ENCODE peak calls at places on chromosome 14, in seven cellular contexts. R, F, Z, D, J, W and Q are unnamed samples.

GRCh38 chr14:58812050-58812690 is 174.4 kb downstream of the DACT1 start:
- DNase-seq in Z (no peak), J (no peak), W (no peak), F (no peak), R (no peak), D (peak), Q (no peak)

GRCh38 chr14:88551094-88551870 is 3.5 kb downstream of the PTPN21 start:
- DNase-seq in F (peak), D (peak), W (no peak), J (no peak), Z (no peak), R (peak), Q (peak)

GRCh38 chr14:39469094-39469710 is 37.0 kb upstream of the FBXO33 start:
- DNase-seq in R (peak), D (no peak), J (peak), Z (no peak), W (peak), F (no peak), Q (no peak)

GRCh38 chr14:75724414-75725204 is 63.6 kb downstream of the TTLL5 start:
- DNase-seq in W (no peak), J (no peak), R (no peak), Z (no peak), F (no peak), D (no peak), Q (no peak)

GRCh38 chr14:60553855-60554254 is 44.9 kb downstream of the SIX6 start:
- DNase-seq in J (no peak), D (no peak), Z (no peak), W (no peak), F (no peak), R (no peak), Q (no peak)

GRCh38 chr14:68787235-68787727 is 5.6 kb downstream of the ZFP36L1 start:
- DNase-seq in W (no peak), D (no peak), F (no peak), R (peak), Z (no peak), J (no peak), Q (no peak)

GRCh38 chr14:58298477-58298879 is at the start of gene ARID4A:
- DNase-seq in W (no peak), J (no peak), Z (no peak), F (no peak), D (no peak), R (no peak), Q (no peak)

GRCh38 chr14:69749956-69750355 is 17.0 kb upstream of the SRSF5 start:
- DNase-seq in D (no peak), R (no peak), W (no peak), F (no peak), Z (peak), J (peak), Q (no peak)

GRCh38 chr14:49479432-49479831 is 106.7 kb downstream of the RPS29 start:
- DNase-seq in W (no peak), D (no peak), R (no peak), F (no peak), Z (no peak), J (peak), Q (peak)

GRCh38 chr14:51139221-51139681 is 44.3 kb upstream of the TRIM9 start:
- DNase-seq in Z (no peak), W (no peak), J (no peak), F (no peak), R (no peak), D (no peak), Q (no peak)

GRCh38 chr14:75489480-75489837 is 32.8 kb upstream of the BATF start:
- DNase-seq in J (no peak), F (no peak), Z (no peak), D (no peak), W (no peak), R (no peak), Q (no peak)

GRCh38 chr14:72515779-72516770 is 377.8 kb downstream of the DPF3 start:
- DNase-seq in R (no peak), J (no peak), F (no peak), Z (no peak), D (no peak), W (no peak), Q (no peak)

GRCh38 chr14:91377700-91378652 is 39.6 kb downstream of the CCDC88C start:
- DNase-seq in J (no peak), R (no peak), Z (no peak), D (peak), F (no peak), W (no peak), Q (no peak)

GRCh38 chr14:56814468-56815074 is 4.3 kb upstream of the OTX2 start:
- DNase-seq in W (no peak), R (no peak), Z (no peak), J (no peak), D (no peak), F (no peak), Q (no peak)

GRCh38 chr14:56760164-56760914 is 49.9 kb downstream of the OTX2 start:
- DNase-seq in Z (no peak), W (no peak), R (no peak), D (no peak), F (no peak), J (no peak), Q (no peak)

GRCh38 chr14:94050231-94050880 is 24.2 kb downstream of the OTUB2 start:
- DNase-seq in Z (no peak), W (no peak), F (no peak), R (no peak), D (no peak), J (no peak), Q (no peak)

GRCh38 chr14:100472094-100472455 is 115.1 kb downstream of the BEGAIN start:
- DNase-seq in Z (no peak), R (no peak), J (no peak), W (no peak), F (no peak), D (no peak), Q (no peak)

GRCh38 chr14:73245401-73246325 is 8.4 kb downstream of the PAPLN start:
- DNase-seq in D (peak), Z (no peak), W (no peak), J (no peak), R (peak), F (no peak), Q (no peak)

GRCh38 chr14:92615451-92615850 is 101.9 kb downstream of the RIN3 start:
- DNase-seq in F (no peak), R (no peak), D (no peak), J (no peak), Z (peak), W (no peak), Q (no peak)

GRCh38 chr14:98244162-98244948 is 1027.6 kb downstream of the BCL11B start:
- DNase-seq in F (no peak), D (no peak), Z (no peak), W (no peak), J (no peak), R (no peak), Q (no peak)

GRCh38 chr14:54348923-54349615 is 47.7 kb upstream of the CDKN3 start:
- DNase-seq in Z (no peak), W (no peak), F (no peak), R (no peak), D (no peak), J (no peak), Q (no peak)

GRCh38 chr14:93035917-93036651 is 79.6 kb downstream of the ITPK1 start:
- DNase-seq in J (peak), D (no peak), R (peak), Z (no peak), F (no peak), W (no peak), Q (no peak)

GRCh38 chr14:89507521-89507920 is 90.5 kb upstream of the FOXN3 start:
- DNase-seq in J (peak), D (no peak), Z (peak), R (no peak), F (peak), W (no peak), Q (no peak)

GRCh38 chr14:102506599-102506871 is 3.0 kb downstream of the ANKRD9 start:
- DNase-seq in R (no peak), Z (no peak), J (no peak), W (no peak), F (no peak), D (no peak), Q (no peak)

GRCh38 chr14:102508774-102509743 is 517 bp downstream of the ANKRD9 start:
- DNase-seq in F (no peak), Z (no peak), J (no peak), W (no peak), D (peak), R (peak), Q (peak)

GRCh38 chr14:102507026-102507860 is 2.3 kb downstream of the ANKRD9 start:
- DNase-seq in Z (no peak), D (no peak), F (no peak), R (no peak), J (no peak), W (no peak), Q (no peak)

GRCh38 chr14:102508410-102508773 is 1.2 kb downstream of the ANKRD9 start:
- DNase-seq in R (peak), Z (no peak), W (no peak), J (peak), F (no peak), D (no peak), Q (peak)

DNA sequence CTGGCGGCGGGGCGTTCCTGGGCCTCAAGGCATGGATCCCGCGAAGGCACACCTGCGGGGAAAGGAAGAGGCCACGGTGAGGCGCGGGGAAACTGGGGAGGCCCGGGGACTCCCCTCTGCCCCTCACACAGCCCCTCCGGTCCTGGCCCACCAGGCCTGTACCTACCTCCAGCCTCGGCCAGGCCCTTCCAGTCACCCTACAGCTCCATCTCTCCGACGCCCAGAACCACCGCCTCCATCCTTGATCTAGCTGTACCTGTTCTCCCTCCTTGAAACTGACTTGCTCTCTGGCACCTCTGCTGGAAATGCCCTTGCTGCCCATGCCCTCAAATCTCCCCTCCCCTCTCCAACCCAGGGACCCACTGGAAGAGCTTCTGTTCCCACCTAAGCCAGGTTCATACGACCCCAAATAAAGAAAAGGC is 1.7 kb downstream of the ANKRD9 start:
- DNase-seq in Z (no peak), D (no peak), J (no peak), R (no peak), W (no peak), F (no peak), Q (peak)
- TF ChIP-seq JUND in Z (no peak), D (no peak), J (no peak), R (no peak), W (no peak), F (no peak), Q (no peak)

GRCh38 chr14:95222151-95222631 is 64.9 kb upstream of the DICER1 start:
- DNase-seq in Z (no peak), F (no peak), W (no peak), J (peak), D (no peak), R (no peak), Q (peak)
- TF ChIP-seq JUND in Z (no peak), F (no peak), W (no peak), J (no peak), D (peak), R (no peak), Q (no peak)

GRCh38 chr14:76729953-76730505 is 31.2 kb upstream of the VASH1 start:
- DNase-seq in Z (no peak), D (no peak), F (no peak), W (no peak), R (no peak), J (no peak), Q (no peak)
- TF ChIP-seq JUND in Z (no peak), D (no peak), F (no peak), W (no peak), R (no peak), J (no peak), Q (no peak)

GRCh38 chr14:85218982-85219381 is 311.0 kb upstream of the FLRT2 start:
- DNase-seq in D (no peak), F (no peak), W (no peak), R (no peak), Z (no peak), J (no peak), Q (no peak)

GRCh38 chr14:85217412-85217811 is 312.5 kb upstream of the FLRT2 start:
- DNase-seq in D (no peak), J (no peak), F (no peak), R (no peak), Z (no peak), W (no peak), Q (no peak)

GRCh38 chr14:85214471-85214870 is 315.5 kb upstream of the FLRT2 start:
- DNase-seq in J (no peak), Z (no peak), R (no peak), D (no peak), F (no peak), W (no peak), Q (no peak)
- TF ChIP-seq JUND in J (no peak), Z (no peak), R (no peak), D (peak), F (no peak), W (no peak), Q (no peak)

GRCh38 chr14:85531141-85531593 is 1.2 kb downstream of the FLRT2 start:
- DNase-seq in R (no peak), J (no peak), Z (no peak), F (no peak), W (no peak), D (peak), Q (no peak)

GRCh38 chr14:85532981-85533820 is 3.3 kb downstream of the FLRT2 start:
- DNase-seq in J (no peak), R (no peak), F (no peak), D (peak), Z (no peak), W (no peak), Q (no peak)

GRCh38 chr14:85532570-85532969 is 2.6 kb downstream of the FLRT2 start:
- DNase-seq in D (no peak), F (no peak), R (no peak), Z (no peak), J (no peak), W (no peak), Q (no peak)

GRCh38 chr14:85530626-85531025 is 682 bp downstream of the FLRT2 start:
- DNase-seq in J (no peak), R (no peak), F (no peak), Z (no peak), W (no peak), D (no peak), Q (no peak)

GRCh38 chr14:85531594-85532391 is 1.8 kb downstream of the FLRT2 start:
- DNase-seq in Z (no peak), J (no peak), F (no peak), W (no peak), D (peak), R (no peak), Q (no peak)
- TF ChIP-seq JUND in Z (no peak), J (no peak), F (no peak), W (no peak), D (no peak), R (no peak), Q (no peak)

GRCh38 chr14:64971890-64972785 is at the start of gene RAB15:
- DNase-seq in J (no peak), Z (no peak), R (no peak), D (peak), W (no peak), F (no peak), Q (peak)
- TF ChIP-seq JUND in J (no peak), Z (no peak), R (no peak), D (no peak), W (no peak), F (no peak), Q (no peak)